ENCODE peak calls at places on chromosomes 11 and 22, in eight cellular contexts. N, X, Z, M, A, V, P and S are unnamed samples.
A peak's percentile ranks its signal among the peaks of the same experiment; 100 is the strongest.

GRCh38 chr11:10080134-10080533 is 213.9 kb downstream of the SBF2 start:
- DNase-seq in X (no peak), N (no peak), M (no peak), Z (no peak), V (no peak), A (no peak), P (no peak), S (no peak)

GRCh38 chr11:69487849-69488542 is 6.5 kb downstream of the LINC01488 start:
- DNase-seq in P (peak; percentile 40), N (no peak), Z (no peak), X (no peak), V (no peak), M (no peak), A (no peak), S (peak; percentile 12)

GRCh38 chr11:45593992-45594391 is 71.4 kb downstream of the CHST1 start:
- DNase-seq in X (no peak), A (peak; percentile 12), Z (no peak), M (no peak), N (no peak), P (no peak), V (no peak), S (no peak)

GRCh38 chr22:23246982-23247766 is 66.9 kb downstream of the BCR start:
- DNase-seq in X (no peak), P (no peak), V (no peak), Z (no peak), A (no peak), N (no peak), M (no peak), S (no peak)

GRCh38 chr11:61776561-61777075 is 15.8 kb downstream of the TMEM258 start:
- DNase-seq in V (peak; percentile 60), Z (peak; percentile 82), N (no peak), X (peak; percentile 85), A (peak; percentile 63), M (peak; percentile 67), P (no peak), S (peak; percentile 57)

GRCh38 chr11:69113646-69114340 is 41.9 kb upstream of the SMIM38 start:
- DNase-seq in Z (no peak), V (no peak), M (no peak), A (no peak), X (no peak), P (peak; percentile 26), N (no peak), S (no peak)

GRCh38 chr22:31719850-31720471 is 30.0 kb downstream of the PRR14L start:
- DNase-seq in A (no peak), X (no peak), V (no peak), P (no peak), Z (no peak), M (no peak), N (no peak), S (no peak)

GRCh38 chr11:34243620-34244493 is 114.0 kb downstream of the ABTB2 start:
- DNase-seq in P (peak; percentile 67), M (peak; percentile 69), Z (no peak), X (no peak), N (no peak), V (no peak), A (peak; percentile 51), S (peak; percentile 43)

GRCh38 chr11:126573325-126574076 is 218.0 kb downstream of the ST3GAL4 start:
- DNase-seq in N (no peak), V (no peak), M (no peak), P (no peak), A (no peak), X (no peak), Z (no peak), S (no peak)

GRCh38 chr22:29139965-29140782 is 65.5 kb upstream of the EMID1 start:
- DNase-seq in V (no peak), M (no peak), A (peak; percentile 60), X (no peak), Z (no peak), P (no peak), N (no peak), S (no peak)

GRCh38 chr22:42752912-42753311 is 32.2 kb upstream of the A4GALT start:
- DNase-seq in A (peak; percentile 69), X (no peak), Z (no peak), M (no peak), V (no peak), N (no peak), P (no peak), S (no peak)

GRCh38 chr11:100629671-100630070 is 57.4 kb upstream of the ARHGAP42 start:
- DNase-seq in V (no peak), Z (no peak), X (no peak), N (no peak), M (peak; percentile 61), P (no peak), A (peak; percentile 34), S (no peak)

GRCh38 chr11:129077191-129077590 is 114.9 kb downstream of the ARHGAP32 start:
- DNase-seq in Z (no peak), A (no peak), N (no peak), X (no peak), P (no peak), M (no peak), V (no peak), S (no peak)

GRCh38 chr11:15793032-15793996 is 563.0 kb downstream of the SOX6 start:
- DNase-seq in Z (no peak), X (no peak), N (no peak), V (no peak), P (no peak), A (peak; percentile 84), M (peak; percentile 65), S (no peak)

GRCh38 chr22:46368422-46368821 is 32.9 kb downstream of the TRMU start:
- DNase-seq in X (no peak), V (no peak), M (no peak), Z (no peak), P (no peak), N (no peak), A (no peak), S (no peak)

GRCh38 chr11:108147150-108147549 is 25.8 kb downstream of the ACAT1 start:
- DNase-seq in Z (no peak), X (no peak), P (no peak), N (no peak), A (peak; percentile 11), V (no peak), M (no peak), S (no peak)

GRCh38 chr22:32802291-32802826 is 854 bp downstream of the TIMP3 start:
- DNase-seq in P (no peak), N (no peak), X (no peak), V (no peak), A (peak; percentile 36), Z (no peak), M (no peak), S (no peak)

GRCh38 chr11:31856248-31856647 is 45.1 kb upstream of the PAX6 start:
- DNase-seq in N (no peak), X (no peak), M (no peak), V (no peak), Z (no peak), A (peak; percentile 6), P (no peak), S (no peak)

GRCh38 chr11:71443736-71444410 is 4.3 kb downstream of the DHCR7 start:
- DNase-seq in M (no peak), N (no peak), A (no peak), V (no peak), Z (no peak), P (no peak), X (no peak), S (no peak)

GRCh38 chr22:36727110-36727509 is 23.6 kb upstream of the CACNG2 start:
- DNase-seq in A (no peak), M (no peak), V (no peak), Z (no peak), P (no peak), N (no peak), X (no peak), S (no peak)

GRCh38 chr11:119990306-119991021 is 147.4 kb downstream of the TRIM29 start:
- DNase-seq in V (no peak), X (no peak), A (peak; percentile 62), N (no peak), M (no peak), P (peak; percentile 67), Z (no peak), S (peak; percentile 59)

GRCh38 chr22:31748490-31748889 is 1.4 kb downstream of the PRR14L start:
- DNase-seq in A (peak; percentile 28), X (no peak), Z (no peak), V (no peak), P (no peak), M (no peak), N (no peak), S (no peak)

GRCh38 chr11:10540546-10540914 is 457 bp downstream of the RNF141 start:
- DNase-seq in M (peak; percentile 13), X (no peak), V (no peak), Z (no peak), N (no peak), P (no peak), A (peak; percentile 12), S (no peak)

GRCh38 chr11:18705651-18706281 is 7.2 kb downstream of the TMEM86A start:
- DNase-seq in M (no peak), Z (no peak), X (peak; percentile 75), N (no peak), A (no peak), P (peak; percentile 62), V (no peak), S (peak; percentile 58)